ENCODE peak calls at places on chromosomes 11 and 22, in six cellular contexts. R, T, P, O, H and E are unnamed samples.

GRCh38 chr11:85076535-85077330 is 550.4 kb downstream of the DLG2 start:
- DNase-seq in R (no peak), H (no peak), P (no peak), T (no peak), O (no peak), E (no peak)

GRCh38 chr11:66081505-66081904 is 11.4 kb downstream of the PACS1 start:
- DNase-seq in O (peak; percentile 74), R (no peak), T (no peak), P (peak; percentile 44), H (no peak), E (no peak)

GRCh38 chr11:16987205-16987568 is 27.0 kb downstream of the PLEKHA7 start:
- DNase-seq in O (peak; percentile 79), T (no peak), P (no peak), H (no peak), R (no peak), E (peak; percentile 89)

GRCh38 chr22:32764330-32765116 is 37.0 kb upstream of the TIMP3 start:
- DNase-seq in R (no peak), T (peak; percentile 84), P (no peak), O (no peak), H (no peak), E (no peak)

GRCh38 chr11:19374189-19374588 is 133.4 kb upstream of the E2F8 start:
- DNase-seq in T (no peak), H (no peak), O (no peak), R (no peak), P (peak; percentile 77), E (no peak)

GRCh38 chr11:26350002-26350401 is 18.1 kb downstream of the ANO3 start:
- DNase-seq in R (no peak), H (no peak), O (no peak), P (no peak), T (no peak), E (no peak)

GRCh38 chr11:122215244-122215992 is 99.4 kb upstream of the BLID start:
- DNase-seq in P (peak; percentile 79), R (peak; percentile 82), T (peak; percentile 89), H (no peak), O (peak; percentile 57), E (peak; percentile 73)

GRCh38 chr22:41932353-41932752 is 5.7 kb upstream of the TNFRSF13C start:
- DNase-seq in T (no peak), P (no peak), O (no peak), R (no peak), H (no peak), E (no peak)

GRCh38 chr11:8408151-8408930 is 144.7 kb upstream of the LMO1 start:
- DNase-seq in P (no peak), T (no peak), O (no peak), R (no peak), H (no peak), E (no peak)

GRCh38 chr11:61627831-61628753 is 47.2 kb upstream of the SYT7 start:
- DNase-seq in O (peak; percentile 66), H (no peak), P (peak; percentile 55), R (peak; percentile 66), T (peak; percentile 83), E (peak; percentile 83)

GRCh38 chr11:8440649-8441048 is 153.4 kb downstream of the STK33 start:
- DNase-seq in P (no peak), T (no peak), R (no peak), H (no peak), O (no peak), E (no peak)

GRCh38 chr11:132992838-132993680 is 539.2 kb downstream of the OPCML start:
- DNase-seq in R (no peak), H (no peak), P (no peak), O (no peak), T (no peak), E (no peak)

GRCh38 chr11:64208796-64209562 is 2.5 kb downstream of the FERMT3 start:
- DNase-seq in P (no peak), H (no peak), O (peak; percentile 14), R (no peak), T (no peak), E (no peak)

GRCh38 chr11:117299351-117300300 is 8.5 kb downstream of the BACE1-AS start:
- DNase-seq in R (no peak), P (no peak), T (no peak), H (no peak), O (peak; percentile 81), E (no peak)

GRCh38 chr22:38911434-38911833 is 39.4 kb upstream of the CBX6 start:
- DNase-seq in O (no peak), T (no peak), P (peak; percentile 5), H (no peak), R (no peak), E (no peak)

GRCh38 chr22:44575344-44576268 is 77.6 kb upstream of the RTL6 start:
- DNase-seq in H (no peak), T (peak; percentile 16), O (no peak), P (no peak), R (peak; percentile 5), E (no peak)

GRCh38 chr11:20070459-20070858 is 89.8 kb downstream of the DBX1 start:
- DNase-seq in R (no peak), P (no peak), T (no peak), O (no peak), H (no peak), E (no peak)

GRCh38 chr11:3926458-3927095 is 71.1 kb downstream of the STIM1 start:
- DNase-seq in T (no peak), O (no peak), P (no peak), H (no peak), R (no peak), E (no peak)

GRCh38 chr11:12092714-12093113 is 17.7 kb upstream of the MICAL2 start:
- DNase-seq in P (no peak), O (no peak), T (no peak), R (no peak), H (no peak), E (no peak)

GRCh38 chr11:63445720-63446119 is 45.2 kb downstream of the PLAAT5 start:
- DNase-seq in T (no peak), O (no peak), P (no peak), H (no peak), R (no peak), E (no peak)

GRCh38 chr22:23128269-23129108 is 13.3 kb downstream of the RSPH14 start:
- DNase-seq in T (peak; percentile 76), P (peak; percentile 64), H (no peak), R (peak; percentile 88), O (peak; percentile 56), E (peak; percentile 87)

GRCh38 chr22:35784633-35785032 is 67.0 kb downstream of the APOL5 start:
- DNase-seq in O (no peak), T (no peak), H (no peak), P (no peak), R (no peak), E (no peak)

GRCh38 chr22:36816635-36817428 is at the start of gene PVALB:
- DNase-seq in O (no peak), H (no peak), R (no peak), T (no peak), P (peak; percentile 34), E (peak; percentile 12)

GRCh38 chr22:22702159-22702873 is 57.9 kb downstream of the GGTLC2 start:
- DNase-seq in P (no peak), R (no peak), H (no peak), T (no peak), O (no peak), E (no peak)

DNA sequence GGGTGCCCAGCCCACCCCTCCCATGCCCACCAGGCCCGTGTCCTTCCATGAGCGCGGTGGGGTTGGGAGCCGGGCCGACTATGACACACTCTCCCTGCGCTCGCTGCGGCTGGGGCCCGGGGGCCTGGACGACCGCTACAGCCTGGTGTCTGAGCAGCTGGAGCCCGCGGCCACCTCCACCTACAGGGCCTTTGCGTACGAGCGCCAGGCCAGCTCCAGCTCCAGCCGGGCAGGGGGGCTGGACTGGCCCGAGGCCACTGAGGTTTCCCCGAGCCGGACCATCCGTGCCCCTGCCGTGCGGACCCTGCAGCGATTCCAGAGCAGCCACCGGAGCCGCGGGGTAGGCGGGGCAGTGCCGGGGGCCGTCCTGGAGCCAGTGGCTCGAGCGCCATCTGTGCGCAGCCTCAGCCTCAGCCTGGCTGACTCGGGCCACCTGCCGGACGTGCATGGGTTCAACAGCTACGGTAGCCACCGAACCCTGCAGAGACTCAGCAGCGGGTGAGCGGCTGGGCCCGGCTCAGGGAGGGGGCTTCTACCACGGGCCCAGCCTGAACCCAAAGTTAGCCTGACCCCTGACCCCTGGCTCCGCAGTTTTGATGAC is 3.0 kb downstream of the PKP3 start:
- DNase-seq in R (peak; percentile 64), O (no peak), T (peak; percentile 74), H (no peak), P (peak; percentile 66), E (peak; percentile 79)
- TF ChIP-seq CTCF in R (peak; percentile 63), O (no peak), T (peak; percentile 45), H (peak; percentile 4), P (peak; percentile 44), E (peak; percentile 76)

DNA sequence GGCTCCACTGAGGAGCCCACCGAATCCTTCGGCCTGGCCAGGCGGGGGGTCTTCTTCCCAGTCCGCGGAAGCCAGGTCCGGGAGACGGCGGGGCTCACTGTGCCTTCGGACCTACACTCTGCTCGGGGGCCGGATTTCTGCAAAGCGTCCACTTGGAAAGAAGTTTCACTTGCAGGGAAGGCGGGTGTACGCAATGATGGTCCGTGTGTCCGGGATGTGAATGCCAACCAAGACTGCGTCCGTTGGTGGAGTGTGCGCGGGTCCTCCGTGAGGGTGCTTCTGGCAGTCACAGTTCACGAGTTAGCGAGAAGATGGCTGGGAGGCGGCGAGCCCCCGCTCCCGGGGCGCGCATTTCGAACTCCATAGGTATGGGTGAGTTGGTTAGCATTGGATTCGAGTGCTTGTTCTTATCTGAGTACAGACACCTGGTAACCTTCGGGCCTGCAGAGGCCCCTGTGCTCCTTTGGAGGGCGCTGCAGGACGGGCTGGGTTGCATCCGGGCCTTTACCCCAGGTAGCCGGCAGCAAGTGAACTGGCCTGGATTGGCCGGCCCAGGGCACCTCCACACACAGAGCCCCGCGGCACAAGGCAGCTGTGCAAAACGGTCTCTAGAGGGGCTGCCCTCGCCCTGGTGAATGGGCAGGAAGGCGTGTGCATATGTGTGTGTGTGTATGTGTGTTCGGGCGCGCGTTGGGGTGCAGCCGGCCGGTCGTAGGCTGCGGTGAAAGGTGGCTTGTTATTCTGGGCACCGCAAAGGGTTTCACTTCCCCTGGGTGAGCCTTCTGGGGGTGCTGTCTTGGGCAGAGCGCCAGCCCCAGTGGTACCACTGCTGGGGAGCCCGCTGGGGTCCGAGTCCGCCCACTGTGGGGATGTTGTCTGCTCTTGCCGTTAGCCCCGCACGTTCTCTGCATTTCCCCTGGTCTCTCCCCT is 13.3 kb upstream of the CYP2R1 start:
- DNase-seq in P (peak; percentile 44), R (no peak), T (peak; percentile 57), O (peak; percentile 77), H (no peak), E (no peak)
- H3K27ac ChIP-seq in P (no peak overlapping the region), R (no peak overlapping the region), T (no peak overlapping the region), O (peak overlapping the region; percentile 85), H (no peak overlapping the region), E (no peak overlapping the region)

DNA sequence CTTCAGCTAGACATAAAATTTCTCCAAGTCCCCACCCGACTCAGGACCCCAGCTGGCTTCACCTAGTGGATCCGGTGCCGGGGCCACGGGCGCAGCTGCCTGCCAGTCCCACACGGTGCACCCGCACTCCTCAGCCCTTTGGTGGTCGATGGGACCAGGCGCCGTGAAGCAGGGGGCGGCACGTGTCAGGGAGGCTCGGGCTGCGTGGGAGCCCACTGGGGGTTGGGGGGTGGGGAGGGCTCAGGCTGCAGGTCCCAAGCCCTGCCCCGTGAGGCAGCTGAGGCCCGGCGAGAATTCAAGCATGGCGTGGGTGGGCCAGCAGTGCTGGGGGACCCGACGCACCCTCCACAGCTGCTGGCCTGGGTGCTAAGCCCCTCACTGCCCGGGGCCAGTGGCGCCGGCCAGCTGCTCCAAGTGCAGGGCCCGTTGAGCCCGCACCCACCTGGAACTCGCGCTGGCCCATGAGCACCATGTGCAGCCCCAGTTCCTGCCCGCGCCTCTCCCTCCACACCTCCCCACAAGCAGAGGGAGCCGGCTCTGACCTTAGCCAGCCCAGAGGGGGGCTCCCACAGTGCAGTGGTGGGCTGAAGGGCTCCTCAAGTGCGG is 747.0 kb downstream of the FAM181B start:
- DNase-seq in R (no peak), T (no peak), P (no peak), O (no peak), H (no peak), E (no peak)
- TF ChIP-seq CTCF in R (no peak), T (no peak), P (no peak), O (no peak), H (no peak), E (no peak)

GRCh38 chr22:28506207-28506606 is 173.4 kb downstream of the TTC28 start:
- DNase-seq in P (no peak), R (no peak), O (no peak), H (no peak), T (no peak), E (no peak)
- H3K27ac ChIP-seq in P (no peak overlapping the region), R (no peak overlapping the region), O (no peak overlapping the region), H (no peak overlapping the region), T (no peak overlapping the region), E (no peak overlapping the region)